ENCODE peak calls at places on chromosomes 11 and 22, in eight cellular contexts. F, Z, D, E, G, S, H and P are unnamed samples.

GRCh38 chr11:3182462-3182852 is 17.3 kb upstream of the OSBPL5 start:
- DNase-seq in D (no peak), G (no peak), E (no peak), S (no peak), Z (no peak), H (no peak), F (no peak), P (no peak)

GRCh38 chr11:104060820-104061219 is 24.4 kb downstream of the DDI1 start:
- DNase-seq in Z (no peak), F (no peak), E (no peak), S (no peak), G (no peak), D (no peak), H (no peak), P (no peak)

GRCh38 chr11:11992813-11993212 is 15.6 kb downstream of the DKK3 start:
- DNase-seq in S (no peak), G (no peak), F (no peak), H (no peak), Z (no peak), D (no peak), E (no peak), P (no peak)

GRCh38 chr22:23256986-23257888 is 76.9 kb downstream of the BCR start:
- DNase-seq in D (no peak), S (no peak), F (no peak), E (no peak), G (peak; percentile 72), Z (no peak), H (no peak), P (no peak)

GRCh38 chr11:66849501-66850234 is 6.4 kb downstream of the RCE1 start:
- DNase-seq in H (no peak), F (no peak), S (no peak), D (peak; percentile 10), Z (no peak), G (no peak), E (no peak), P (no peak)

GRCh38 chr11:79437274-79437980 is 3.4 kb downstream of the TENM4 start:
- DNase-seq in S (no peak), Z (no peak), H (peak; percentile 53), F (no peak), E (no peak), G (no peak), D (no peak), P (peak; percentile 52)

GRCh38 chr11:86488553-86488952 is 113.9 kb downstream of the CCDC81 start:
- DNase-seq in E (no peak), H (peak; percentile 3), D (no peak), S (no peak), G (no peak), Z (no peak), F (no peak), P (no peak)

GRCh38 chr11:94513091-94513490 is 830 bp downstream of the C11orf97 start:
- DNase-seq in G (no peak), S (no peak), Z (no peak), D (no peak), H (peak; percentile 87), E (no peak), F (no peak), P (no peak)

GRCh38 chr11:101718406-101718805 is 134.6 kb upstream of the TRPC6 start:
- DNase-seq in G (no peak), Z (no peak), H (no peak), E (no peak), F (no peak), S (no peak), D (no peak), P (no peak)

GRCh38 chr22:21766933-21767462 is 31.4 kb upstream of the YPEL1 start:
- DNase-seq in H (no peak), E (no peak), S (no peak), D (no peak), F (peak; percentile 90), G (no peak), Z (no peak), P (no peak)

GRCh38 chr11:35211952-35212351 is 73.0 kb downstream of the CD44 start:
- DNase-seq in D (no peak), F (no peak), S (no peak), E (no peak), H (no peak), Z (no peak), G (no peak), P (no peak)

GRCh38 chr11:33895752-33896137 is 3.9 kb upstream of the LMO2 start:
- DNase-seq in G (no peak), D (no peak), F (no peak), Z (no peak), E (no peak), H (peak; percentile 75), S (no peak), P (no peak)

GRCh38 chr11:126194121-126194543 is 17.3 kb downstream of the RPUSD4 start:
- DNase-seq in F (peak; percentile 53), G (no peak), E (no peak), D (no peak), H (peak; percentile 59), Z (no peak), S (peak; percentile 37), P (peak; percentile 57)

GRCh38 chr11:32056445-32056844 is 34.4 kb upstream of the RCN1 start:
- DNase-seq in H (no peak), S (no peak), G (no peak), E (no peak), D (no peak), F (no peak), Z (no peak), P (no peak)

GRCh38 chr11:62732830-62733229 is 4.5 kb downstream of the TTC9C start:
- DNase-seq in H (no peak), S (peak; percentile 56), E (no peak), G (no peak), Z (no peak), D (no peak), F (no peak), P (no peak)

GRCh38 chr11:121112498-121113455 is 11.7 kb downstream of the TECTA start:
- DNase-seq in G (peak; percentile 71), D (no peak), S (peak; percentile 53), F (peak; percentile 57), Z (no peak), E (peak; percentile 8), H (peak; percentile 80), P (peak; percentile 24)

GRCh38 chr11:117535870-117536411 is 208.3 kb downstream of the CEP164 start:
- DNase-seq in S (no peak), Z (no peak), H (peak; percentile 75), G (no peak), F (no peak), D (no peak), E (peak; percentile 15), P (no peak)

GRCh38 chr11:61833478-61833877 is 5.4 kb downstream of the FADS2 start:
- DNase-seq in S (no peak), D (no peak), H (no peak), F (peak; percentile 33), E (no peak), Z (no peak), G (no peak), P (no peak)

GRCh38 chr11:84524422-84525051 is 1102.6 kb downstream of the DLG2 start:
- DNase-seq in H (no peak), Z (no peak), D (no peak), G (no peak), S (peak; percentile 17), E (no peak), F (no peak), P (no peak)

GRCh38 chr11:9600651-9601040 is 27.2 kb downstream of the WEE1 start:
- DNase-seq in F (peak; percentile 47), G (no peak), H (no peak), D (no peak), E (no peak), Z (no peak), S (no peak), P (no peak)

GRCh38 chr22:37065149-37065548 is 13.6 kb downstream of the KCTD17 start:
- DNase-seq in D (no peak), F (no peak), S (no peak), E (no peak), H (no peak), Z (no peak), G (no peak), P (no peak)

GRCh38 chr11:57111646-57112045 is 70.1 kb upstream of the LRRC55 start:
- DNase-seq in F (no peak), E (no peak), G (no peak), S (no peak), H (peak; percentile 13), D (no peak), Z (no peak), P (no peak)

GRCh38 chr11:116885951-116886629 is 48.7 kb upstream of the APOA1 start:
- DNase-seq in G (no peak), S (no peak), Z (no peak), H (no peak), F (no peak), E (no peak), D (no peak), P (no peak)

GRCh38 chr22:35376728-35377472 is 4.0 kb upstream of the HMOX1 start:
- DNase-seq in Z (no peak), F (peak; percentile 57), H (peak; percentile 60), S (peak; percentile 96), E (peak; percentile 22), G (peak; percentile 96), D (peak; percentile 88), P (peak; percentile 80)